ENCODE peak calls at places on chromosomes 2 and 18, in eight cellular contexts. F is dermis blood vessel endothelial cell; R is activated naive CD8-positive, alpha-beta T cell treated with anti-CD3 and anti-CD28 coated beads, Interleukin-2, amount 50 U/mL, for 24 hours; Z is CD8-positive, alpha-beta T cell; K is hypothalamus; G is esophagus squamous epithelium; Y is ureter; I is iPS-NIHi11. M is an unnamed sample.

GRCh38 chr2:233446121-233446520 is 91.8 kb downstream of the DGKD start:
- DNase-seq in K (no peak), I (no peak), Y (no peak), R (no peak), G (no peak), Z (no peak), F (no peak), M (no peak)

GRCh38 chr2:233489666-233490065 is 76.9 kb downstream of the USP40 start:
- DNase-seq in Z (no peak), F (no peak), Y (no peak), R (no peak), K (no peak), I (no peak), G (no peak), M (no peak)

GRCh38 chr2:58569460-58570185 is 328.5 kb upstream of the FANCL start:
- DNase-seq in G (no peak), Y (no peak), F (no peak), R (no peak), K (no peak), Z (no peak), I (no peak), M (no peak)

GRCh38 chr2:150034665-150035064 is 447.1 kb upstream of the MMADHC start:
- DNase-seq in I (no peak), Y (no peak), K (no peak), Z (no peak), F (no peak), G (no peak), R (no peak), M (no peak)

GRCh38 chr18:48313803-48314202 is 95.4 kb downstream of the ZBTB7C start:
- DNase-seq in K (no peak), Y (no peak), Z (no peak), R (no peak), G (no peak), F (no peak), I (no peak), M (no peak)

GRCh38 chr18:9731380-9731779 is 23.3 kb downstream of the RAB31 start:
- DNase-seq in F (no peak), I (no peak), Y (peak), G (no peak), R (no peak), K (no peak), Z (no peak), M (no peak)

GRCh38 chr2:71672640-71673401 is 219.5 kb downstream of the DYSF start:
- DNase-seq in Y (peak), Z (no peak), G (no peak), R (no peak), F (no peak), K (no peak), I (no peak), M (peak)

GRCh38 chr2:236663267-236663666 is 93.6 kb downstream of the ACKR3 start:
- DNase-seq in Z (no peak), G (no peak), R (no peak), F (no peak), K (no peak), I (no peak), Y (peak), M (no peak)

GRCh38 chr2:178193823-178194599 is at the start of gene OSBPL6:
- DNase-seq in K (no peak), F (peak), G (no peak), Y (peak), I (peak), R (peak), Z (peak), M (peak)

GRCh38 chr2:6342273-6342920 is 523.3 kb downstream of the CMPK2 start:
- DNase-seq in G (no peak), Y (no peak), I (no peak), F (no peak), K (no peak), Z (no peak), R (no peak), M (no peak)

GRCh38 chr2:233053928-233054774 is 6.0 kb upstream of the INPP5D start:
- DNase-seq in Z (peak), F (peak), G (no peak), R (peak), Y (peak), I (peak), K (no peak), M (no peak)

GRCh38 chr2:97651114-97651513 is 5.3 kb downstream of the COX5B start:
- DNase-seq in Z (no peak), G (no peak), K (no peak), R (no peak), F (no peak), I (peak), Y (no peak), M (no peak)

GRCh38 chr18:39057423-39058057 is 1491.9 kb upstream of the CELF4 start:
- DNase-seq in F (peak), I (no peak), K (no peak), G (no peak), Y (no peak), R (no peak), Z (no peak), M (no peak)

GRCh38 chr2:234257859-234258561 is 207.5 kb downstream of the SPP2 start:
- DNase-seq in Z (no peak), K (no peak), R (peak), I (peak), F (peak), G (no peak), Y (peak), M (peak)

GRCh38 chr18:7618821-7619410 is 51.8 kb downstream of the PTPRM start:
- DNase-seq in I (no peak), K (no peak), Z (no peak), F (no peak), Y (no peak), G (no peak), R (no peak), M (no peak)

M was measured in osteocyte.